ENCODE peak calls at places on chromosomes 1 and 21, in six cellular contexts. Z is cardiac muscle cell; C is ovary; Q is lung; E is CD4-positive, alpha-beta T cell; W is left lung. R is an unnamed sample.

GRCh38 chr21:29851611-29852010 is 88.2 kb downstream of the GRIK1 start:
- DNase-seq in Z (no peak), E (no peak), C (no peak), Q (no peak), W (no peak), R (no peak)

GRCh38 chr1:6004412-6005123 is 12.3 kb upstream of the NPHP4 start:
- DNase-seq in W (no peak), Z (no peak), C (no peak), Q (no peak), E (no peak), R (no peak)

GRCh38 chr1:235883261-235883927 is 16.7 kb upstream of the LYST start:
- DNase-seq in W (peak; percentile 90), C (peak; percentile 85), E (no peak), Z (peak; percentile 91), Q (peak; percentile 89), R (peak; percentile 89)

GRCh38 chr1:15028117-15028516 is 125.4 kb upstream of the TMEM51 start:
- DNase-seq in E (no peak), W (peak; percentile 58), C (no peak), Z (peak; percentile 43), Q (peak; percentile 50), R (peak; percentile 20)

GRCh38 chr1:248786106-248786665 is 30.6 kb upstream of the LYPD8 start:
- DNase-seq in C (no peak), W (no peak), E (no peak), Q (no peak), Z (no peak), R (no peak)

GRCh38 chr1:115323366-115324004 is 14.6 kb downstream of the NGF start:
- DNase-seq in Q (no peak), Z (no peak), E (no peak), C (no peak), W (no peak), R (no peak)

GRCh38 chr1:228989992-228990827 is 254.9 kb downstream of the RHOU start:
- DNase-seq in C (peak; percentile 59), Z (peak; percentile 79), Q (peak; percentile 65), W (peak; percentile 87), E (no peak), R (peak; percentile 66)

GRCh38 chr1:210259496-210259895 is 26.9 kb downstream of the SERTAD4 start:
- DNase-seq in E (no peak), Q (no peak), Z (peak; percentile 58), C (no peak), W (no peak), R (peak; percentile 64)

GRCh38 chr1:201859424-201859823 is 29.3 kb upstream of the SHISA4 start:
- DNase-seq in Q (no peak), Z (no peak), W (no peak), E (no peak), C (no peak), R (no peak)

GRCh38 chr1:239387304-239388231 is 1.2 kb downstream of the CHRM3 start:
- DNase-seq in Z (no peak), Q (no peak), C (peak; percentile 14), E (no peak), W (no peak), R (no peak)

GRCh38 chr1:228876187-228876586 is 140.9 kb downstream of the RHOU start:
- DNase-seq in C (no peak), W (no peak), E (no peak), Q (peak; percentile 25), Z (no peak), R (no peak)

GRCh38 chr1:235552146-235552716 is 48.0 kb upstream of the B3GALNT2 start:
- DNase-seq in Q (no peak), Z (no peak), E (no peak), C (no peak), W (no peak), R (no peak)

GRCh38 chr1:63773815-63774616 is at the start of gene ROR1:
- DNase-seq in Q (peak; percentile 91), Z (peak; percentile 87), W (peak; percentile 87), C (peak; percentile 86), E (no peak), R (peak; percentile 87)

GRCh38 chr1:42336978-42337377 is 1.9 kb upstream of the FOXJ3 start:
- DNase-seq in W (no peak), Q (no peak), C (no peak), E (no peak), Z (no peak), R (no peak)

GRCh38 chr1:173257805-173258204 is 50.7 kb upstream of the TNFSF4 start:
- DNase-seq in E (no peak), C (no peak), W (no peak), Q (no peak), Z (no peak), R (no peak)

GRCh38 chr1:11997081-11997851 is 17.0 kb downstream of the MFN2 start:
- DNase-seq in E (no peak), W (no peak), C (no peak), Q (no peak), Z (no peak), R (no peak)

DNA sequence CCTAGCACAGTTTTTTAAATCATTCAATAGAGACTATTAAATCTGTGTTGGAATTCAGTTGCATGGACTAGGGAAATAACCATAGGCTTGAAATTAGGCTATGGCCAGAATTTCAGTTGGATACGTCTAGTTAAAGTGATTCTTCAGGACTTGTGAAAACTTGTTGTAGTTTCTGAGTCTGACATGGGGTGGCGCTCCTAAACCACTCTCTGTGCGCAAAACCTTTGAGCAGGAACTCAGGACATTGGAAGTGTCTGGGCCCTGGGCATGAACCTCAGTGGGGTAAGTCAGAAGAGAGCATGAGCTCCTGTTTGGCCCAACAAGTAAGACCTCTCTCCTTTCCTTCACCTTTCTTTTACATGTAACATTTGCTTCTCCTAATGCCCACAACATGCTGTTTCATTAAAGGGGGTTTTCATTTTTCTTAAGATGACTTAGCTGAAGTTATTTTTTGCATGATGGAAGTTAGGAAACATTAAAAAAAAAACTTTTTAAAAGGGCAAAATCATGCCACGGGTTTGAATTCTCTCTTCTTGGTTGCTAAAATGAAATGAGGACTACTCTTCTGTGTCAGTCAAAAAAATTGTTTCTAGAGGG is 17.1 kb upstream of the CCDC190 start:
- DNase-seq in W (no peak), Z (peak; percentile 90), C (no peak), E (no peak), Q (peak; percentile 56), R (peak; percentile 91)
- TF ChIP-seq CTCF in W (peak; percentile 57), Z (peak; percentile 83), C (no peak), E (no peak), Q (peak; percentile 46), R (peak; percentile 78)

GRCh38 chr21:35990609-35991008 is 69.7 kb downstream of the SETD4 start:
- DNase-seq in W (no peak), C (no peak), E (no peak), Z (no peak), Q (no peak), R (no peak)
- TF ChIP-seq CTCF in W (no peak), C (no peak), E (no peak), Z (no peak), Q (no peak), R (no peak)

GRCh38 chr21:42586406-42586805 is 67.0 kb upstream of the PDE9A start:
- DNase-seq in Z (no peak), E (no peak), C (no peak), Q (no peak), W (peak; percentile 9), R (no peak)

GRCh38 chr21:42583150-42583991 is 69.7 kb downstream of the SLC37A1 start:
- DNase-seq in Z (no peak), E (no peak), C (no peak), Q (no peak), W (peak; percentile 25), R (no peak)

GRCh38 chr21:42583992-42584641 is 69.3 kb upstream of the PDE9A start:
- DNase-seq in W (peak; percentile 21), Q (no peak), Z (no peak), C (no peak), E (no peak), R (no peak)

GRCh38 chr21:42587036-42587435 is 66.4 kb upstream of the PDE9A start:
- DNase-seq in C (no peak), E (no peak), W (no peak), Q (no peak), Z (no peak), R (no peak)

DNA sequence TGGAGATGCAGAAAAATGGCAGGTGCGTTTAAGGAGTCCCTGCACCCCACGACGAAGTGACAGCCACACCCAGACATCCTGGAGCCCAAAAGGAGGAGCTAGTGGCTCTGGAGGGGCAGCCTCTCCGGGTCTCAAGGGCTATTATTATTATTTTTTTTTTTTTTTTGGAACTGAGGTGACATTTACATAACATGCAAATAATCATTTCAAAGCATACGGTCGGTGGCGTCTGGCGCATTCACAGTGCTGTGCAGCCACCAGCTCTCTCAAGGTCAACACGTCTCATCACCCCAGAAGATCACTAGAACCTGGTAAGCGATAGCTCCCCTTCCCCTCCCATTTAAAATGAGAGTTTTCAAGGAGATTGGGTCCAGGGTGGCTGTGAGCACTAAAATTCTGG is 67.5 kb upstream of the PDE9A start:
- DNase-seq in Q (no peak), E (no peak), W (peak; percentile 19), C (no peak), Z (no peak), R (no peak)
- TF ChIP-seq CTCF in Q (no peak), E (no peak), W (no peak), C (no peak), Z (no peak), R (no peak)

GRCh38 chr1:113929750-113930498 is 800 bp downstream of the HIPK1 start:
- DNase-seq in E (peak; percentile 28), Z (peak; percentile 34), C (peak; percentile 33), W (peak; percentile 67), Q (peak; percentile 57), R (peak; percentile 44)
- TF ChIP-seq CTCF in E (no peak), Z (peak; percentile 23), C (no peak), W (no peak), Q (no peak), R (no peak)

GRCh38 chr1:98340511-98340910 is 321.0 kb upstream of the SNX7 start:
- DNase-seq in Z (peak; percentile 68), C (no peak), E (no peak), Q (no peak), W (no peak), R (peak; percentile 48)
- TF ChIP-seq CTCF in Z (no peak), C (no peak), E (no peak), Q (no peak), W (no peak), R (no peak)

DNA sequence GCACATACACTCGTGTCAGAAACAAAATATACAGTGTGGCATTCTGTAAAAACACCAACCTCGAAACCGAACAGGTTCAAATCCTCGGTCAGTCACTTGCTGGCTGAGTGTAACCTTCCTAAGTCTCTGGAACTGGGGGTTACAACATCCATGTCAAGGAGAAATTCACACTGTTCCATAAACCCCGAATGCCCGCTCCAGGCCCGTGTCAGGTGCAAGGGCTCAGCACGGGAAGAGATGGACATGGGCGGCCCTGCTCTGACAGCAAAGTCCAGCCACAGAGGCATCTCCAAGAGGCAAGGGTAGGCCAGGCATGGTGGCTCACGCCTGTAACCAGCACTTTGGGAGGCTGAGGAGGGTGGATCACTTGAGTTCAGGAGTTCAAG is 79.5 kb downstream of the SLC66A1 start:
- DNase-seq in C (no peak), Z (no peak), Q (no peak), W (no peak), E (no peak), R (no peak)
- TF ChIP-seq CTCF in C (no peak), Z (no peak), Q (no peak), W (no peak), E (peak; percentile 63), R (no peak)

DNA sequence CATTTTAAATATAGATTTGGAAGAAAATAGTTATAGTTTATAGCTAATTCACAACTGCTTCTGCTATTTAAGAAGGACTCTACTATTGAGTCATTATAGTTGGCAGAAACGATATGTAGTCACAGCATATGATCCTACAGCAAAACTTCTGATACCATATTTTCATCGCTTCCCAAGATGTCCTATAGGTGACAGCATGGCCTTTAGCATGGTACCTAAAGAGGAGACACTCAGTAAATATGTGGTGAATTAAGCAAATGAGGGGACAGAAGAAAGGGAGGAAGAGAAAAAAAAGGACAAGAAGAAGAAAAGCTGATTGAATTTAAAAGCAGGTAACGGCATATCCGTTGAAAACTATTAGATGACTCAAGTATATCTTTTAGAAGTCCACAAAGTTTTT is 77.2 kb downstream of the PTGER3 start:
- DNase-seq in Z (no peak), C (no peak), W (no peak), E (no peak), Q (no peak), R (no peak)
- TF ChIP-seq CTCF in Z (no peak), C (no peak), W (no peak), E (no peak), Q (no peak), R (no peak)

R was measured in fibroblast of pulmonary artery.